ENCODE peak calls at places on chromosomes 16 and 17, in nine cellular contexts. M is sigmoid colon, P is A549, K is stomach, X is ovary, E is GM12878, V is tibial nerve, S is K562, I is esophagus muscularis mucosa. Y is an unnamed sample.

GRCh38 chr16:14155572-14156213 is 84.6 kb downstream of the MRTFB start:
- DNase-seq in E (no peak), S (no peak), P (no peak), K (no peak), V (no peak), I (no peak), M (no peak), X (no peak), Y (no peak)

GRCh38 chr17:77058016-77058415 is 82.8 kb upstream of the SEC14L1 start:
- DNase-seq in V (no peak), I (no peak), P (no peak), K (no peak), M (no peak), X (no peak), S (no peak), E (no peak), Y (no peak)

GRCh38 chr17:49557204-49558024 is 18.3 kb upstream of the NXPH3 start:
- DNase-seq in I (no peak), K (peak), E (no peak), P (peak), S (no peak), M (peak), V (no peak), X (no peak), Y (no peak)

GRCh38 chr17:17231621-17232302 is 5.2 kb downstream of the FLCN start:
- DNase-seq in E (no peak), K (no peak), V (no peak), M (peak), I (no peak), S (no peak), P (no peak), X (no peak), Y (peak)

GRCh38 chr17:32261937-32262510 is 3.6 kb upstream of the RHBDL3 start:
- DNase-seq in M (no peak), X (no peak), S (no peak), V (no peak), K (no peak), E (no peak), P (no peak), I (no peak), Y (no peak)

GRCh38 chr17:82911822-82912221 is 72.0 kb upstream of the ZNF750 start:
- DNase-seq in K (no peak), S (no peak), V (no peak), P (no peak), M (no peak), E (no peak), I (no peak), X (no peak), Y (no peak)

GRCh38 chr16:49460786-49461470 is 87.3 kb downstream of the C16orf78 start:
- DNase-seq in K (peak), X (no peak), M (peak), V (no peak), P (no peak), E (no peak), S (no peak), I (peak), Y (no peak)

GRCh38 chr16:54867302-54867832 is 63.3 kb upstream of the IRX5 start:
- DNase-seq in P (no peak), M (no peak), E (no peak), K (no peak), I (no peak), X (no peak), V (no peak), S (no peak), Y (no peak)

GRCh38 chr16:265711-266110 is 10.0 kb downstream of the RGS11 start:
- DNase-seq in E (no peak), M (no peak), K (peak), I (no peak), X (no peak), P (no peak), V (no peak), S (no peak), Y (no peak)

GRCh38 chr17:70084476-70084875 is 9.5 kb downstream of the KCNJ16 start:
- DNase-seq in K (no peak), V (no peak), M (no peak), I (no peak), X (no peak), E (no peak), P (no peak), S (no peak), Y (no peak)

GRCh38 chr17:71085238-71086033 is 916.1 kb downstream of the KCNJ2 start:
- DNase-seq in S (peak), X (no peak), V (no peak), M (no peak), K (peak), P (peak), E (no peak), I (no peak), Y (peak)

GRCh38 chr16:75566889-75567255 is 693 bp downstream of the GABARAPL2 start:
- DNase-seq in I (no peak), P (no peak), S (peak), V (no peak), M (no peak), K (no peak), X (peak), E (no peak), Y (peak)

GRCh38 chr17:65850486-65850885 is 289.0 kb upstream of the AXIN2 start:
- DNase-seq in K (no peak), X (no peak), P (no peak), I (no peak), S (no peak), M (no peak), V (no peak), E (peak), Y (no peak)

GRCh38 chr17:20995873-20996723 is 46.7 kb downstream of the USP22 start:
- DNase-seq in K (no peak), P (no peak), I (no peak), E (no peak), M (no peak), X (no peak), S (no peak), V (no peak), Y (peak)

GRCh38 chr16:47058295-47059086 is 85.0 kb upstream of the DNAJA2 start:
- DNase-seq in X (no peak), S (no peak), V (no peak), E (no peak), K (no peak), P (no peak), I (no peak), M (peak), Y (peak)
- TF ChIP-seq EP300 in X (no peak), S (no peak), V (no peak), E (no peak), K (no peak), P (no peak), I (no peak), M (no peak), Y (no peak)

GRCh38 chr17:27921077-27921476 is 27.9 kb upstream of the LYRM9 start:
- DNase-seq in V (no peak), I (no peak), M (no peak), E (no peak), K (no peak), S (no peak), P (no peak), X (no peak), Y (no peak)

GRCh38 chr17:27918498-27918897 is 25.3 kb upstream of the LYRM9 start:
- DNase-seq in I (no peak), S (no peak), E (no peak), K (no peak), V (no peak), X (no peak), P (no peak), M (no peak), Y (no peak)

GRCh38 chr17:27917000-27917399 is 23.8 kb upstream of the LYRM9 start:
- DNase-seq in K (no peak), S (no peak), V (no peak), P (no peak), E (no peak), I (no peak), M (no peak), X (no peak), Y (no peak)

GRCh38 chr17:27920569-27920968 is 27.4 kb upstream of the LYRM9 start:
- DNase-seq in S (no peak), M (no peak), K (no peak), X (no peak), E (no peak), P (no peak), I (no peak), V (no peak), Y (no peak)

GRCh38 chr17:27919120-27919519 is 26.0 kb upstream of the LYRM9 start:
- DNase-seq in S (no peak), X (peak), K (no peak), E (no peak), V (no peak), P (no peak), I (no peak), M (no peak), Y (no peak)
- TF ChIP-seq EP300 in S (no peak), X (no peak), K (no peak), E (no peak), V (no peak), P (no peak), I (no peak), M (no peak), Y (no peak)

DNA sequence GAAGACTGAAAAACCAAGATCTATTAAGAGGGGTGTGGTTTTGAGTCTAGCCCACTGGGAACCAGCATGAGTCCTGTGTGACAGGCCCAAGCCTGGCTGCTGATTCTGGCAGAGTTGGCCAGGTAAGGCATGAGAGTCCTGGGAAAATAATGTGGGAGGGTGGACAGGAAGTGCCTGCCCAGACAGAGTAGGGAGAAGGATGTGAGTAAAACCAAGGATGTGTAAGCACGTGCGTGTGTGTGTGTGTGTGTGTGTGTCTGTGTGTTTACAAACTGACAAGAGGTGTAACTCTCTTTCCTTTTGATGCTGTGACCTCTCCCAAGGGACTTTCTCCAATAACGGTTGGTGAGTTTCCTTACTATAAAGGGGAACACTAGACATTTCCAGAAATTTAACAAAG is 15.6 kb upstream of the TEX2 start:
- DNase-seq in X (no peak), K (no peak), I (no peak), M (no peak), V (no peak), S (no peak), P (no peak), E (no peak), Y (peak)
- TF ChIP-seq EP300 in X (no peak), K (no peak), I (no peak), M (no peak), V (no peak), S (no peak), P (no peak), E (no peak), Y (no peak)

GRCh38 chr16:23587726-23588125 is 8.4 kb downstream of the NDUFAB1 start:
- DNase-seq in S (no peak), P (no peak), X (no peak), M (no peak), V (no peak), K (no peak), E (no peak), I (no peak), Y (no peak)
- TF ChIP-seq EP300 in S (no peak), P (no peak), X (no peak), M (no peak), V (no peak), K (no peak), E (no peak), I (no peak), Y (no peak)

GRCh38 chr17:29619251-29619650 is 3.5 kb downstream of the CORO6 start:
- DNase-seq in K (no peak), P (no peak), M (peak), X (no peak), E (no peak), I (no peak), S (no peak), V (no peak), Y (no peak)

GRCh38 chr17:29620271-29620670 is 2.4 kb downstream of the CORO6 start:
- DNase-seq in I (no peak), M (peak), K (no peak), E (no peak), V (no peak), P (peak), X (no peak), S (no peak), Y (no peak)

GRCh38 chr17:29622337-29623282 is at the start of gene CORO6:
- DNase-seq in M (peak), E (no peak), P (peak), K (peak), I (no peak), X (peak), V (no peak), S (peak), Y (peak)

GRCh38 chr17:29621751-29622194 is 939 bp downstream of the CORO6 start:
- DNase-seq in M (peak), K (no peak), E (no peak), P (no peak), V (no peak), I (no peak), X (no peak), S (no peak), Y (no peak)

GRCh38 chr17:29620779-29621500 is 1.8 kb downstream of the CORO6 start:
- DNase-seq in P (no peak), K (no peak), E (no peak), M (peak), V (no peak), I (no peak), X (no peak), S (no peak), Y (no peak)
- TF ChIP-seq EP300 in P (no peak), K (no peak), E (no peak), M (no peak), V (no peak), I (no peak), X (no peak), S (no peak), Y (no peak)

GRCh38 chr17:7484067-7484963 is at the start of gene POLR2A:
- DNase-seq in P (peak), K (peak), V (peak), I (peak), M (peak), X (peak), E (peak), S (peak), Y (peak)
- TF ChIP-seq EP300 in P (peak), K (no peak), V (peak), I (no peak), M (no peak), X (peak), E (peak), S (peak), Y (peak)

DNA sequence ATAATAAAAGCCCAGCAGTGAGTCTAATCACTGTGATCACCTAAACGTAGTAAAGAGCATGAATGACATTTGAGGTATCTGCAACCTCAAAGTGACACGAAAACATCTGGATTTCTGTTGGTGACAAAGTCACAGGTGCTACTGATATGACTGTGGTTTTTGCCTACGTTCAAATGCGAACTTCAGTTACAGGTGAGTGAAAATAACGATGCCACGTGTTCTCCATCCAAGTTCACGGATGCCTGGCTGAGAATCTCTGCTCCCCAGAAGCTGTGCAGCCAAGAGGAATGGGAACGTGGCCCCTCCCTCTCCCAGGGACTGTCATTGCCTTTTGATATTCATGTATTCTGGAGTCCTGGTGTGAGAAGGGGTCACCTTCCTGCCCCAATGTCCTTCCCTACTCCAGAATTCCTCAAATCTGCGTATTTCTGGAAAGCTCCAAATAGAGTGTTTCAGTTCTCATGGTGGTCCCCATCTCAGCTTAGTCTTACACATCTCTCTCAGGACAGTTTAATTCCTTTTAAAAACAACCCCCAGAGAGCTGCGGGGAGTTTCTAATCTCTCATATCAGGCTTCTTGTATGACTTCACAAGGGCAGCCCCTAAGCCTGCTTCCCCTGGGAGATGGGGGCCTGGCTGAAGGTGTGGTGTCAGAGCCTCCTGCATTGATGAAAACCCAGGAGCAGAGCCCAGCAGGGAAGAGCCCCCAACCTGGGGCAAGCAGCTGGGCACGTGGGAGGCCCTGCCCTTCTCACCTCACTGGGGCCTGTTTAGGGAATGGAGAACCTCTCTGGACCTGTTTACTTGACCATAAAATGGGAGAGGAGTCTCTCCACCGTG is 25.8 kb downstream of the PIK3R5 start:
- DNase-seq in S (no peak), V (no peak), K (no peak), M (no peak), I (no peak), E (peak), P (no peak), X (no peak), Y (no peak)
- TF ChIP-seq EP300 in S (no peak), V (no peak), K (no peak), M (no peak), I (no peak), E (peak), P (no peak), X (no peak), Y (no peak)

DNA sequence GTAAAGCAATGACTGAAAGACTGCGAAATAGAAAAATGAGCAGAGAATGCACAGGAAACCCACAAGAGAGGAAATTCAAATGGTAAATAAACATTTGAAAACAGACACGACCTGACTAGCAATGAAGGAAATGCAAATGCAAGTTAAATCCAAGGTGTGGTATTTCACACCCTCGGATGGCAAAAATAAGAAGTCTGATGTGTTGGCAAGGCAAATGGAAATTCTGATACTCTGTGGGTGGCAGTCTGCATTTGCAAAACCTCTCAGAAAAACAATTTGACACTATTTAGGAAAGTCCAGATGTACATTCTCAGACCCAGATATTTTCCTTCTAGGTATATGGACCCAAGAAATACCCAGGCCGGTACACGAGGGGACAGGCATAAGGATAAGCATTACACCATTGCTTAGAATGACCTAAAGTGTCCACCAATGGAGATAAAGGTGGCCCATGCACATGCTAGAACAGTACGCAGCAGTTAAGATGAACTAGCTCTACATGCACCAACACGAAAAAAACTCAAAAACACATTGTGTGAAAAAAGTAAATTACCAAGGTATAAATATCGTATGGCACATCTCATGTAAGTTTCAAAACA is 116.7 kb downstream of the GAS7 start:
- DNase-seq in K (no peak), S (no peak), E (no peak), M (peak), I (no peak), X (no peak), P (no peak), V (no peak), Y (no peak)
- TF ChIP-seq EP300 in K (no peak), S (no peak), E (no peak), M (no peak), I (no peak), X (no peak), P (no peak), V (no peak), Y (no peak)

GRCh38 chr16:85543536-85543935 is 69.6 kb upstream of the GSE1 start:
- DNase-seq in P (no peak), V (no peak), M (no peak), K (no peak), I (no peak), E (no peak), X (no peak), S (no peak), Y (no peak)
- TF ChIP-seq EP300 in P (no peak), V (no peak), M (no peak), K (no peak), I (no peak), E (no peak), X (no peak), S (no peak), Y (no peak)